ENCODE peak calls at places on chromosome 13, in seven cellular contexts. One of them, this sample, is unnamed.

GRCh38 chr13:33472446-33472845 is 186.9 kb upstream of the STARD13 start:
- DNase-seq in CD8-positive, alpha-beta memory T cell: no peak
- DNase-seq in body of pancreas: no peak
- DNase-seq in thoracic aorta: no peak
- DNase-seq in AG10803: no peak
- DNase-seq in adrenal gland: no peak
- DNase-seq in cardiac muscle cell: no peak
- DNase-seq in this sample: no peak

GRCh38 chr13:90068658-90069057 is 1278.8 kb upstream of the MIR17HG start:
- DNase-seq in thoracic aorta: no peak
- DNase-seq in body of pancreas: no peak
- DNase-seq in CD8-positive, alpha-beta memory T cell: no peak
- DNase-seq in adrenal gland: no peak
- DNase-seq in cardiac muscle cell: no peak
- DNase-seq in AG10803: no peak
- DNase-seq in this sample: no peak

GRCh38 chr13:109769921-109770320 is 16.5 kb downstream of the IRS2 start:
- DNase-seq in adrenal gland: no peak
- DNase-seq in thoracic aorta: no peak
- DNase-seq in body of pancreas: no peak
- DNase-seq in cardiac muscle cell: no peak
- DNase-seq in CD8-positive, alpha-beta memory T cell: no peak
- DNase-seq in AG10803: no peak
- DNase-seq in this sample: no peak

GRCh38 chr13:39266426-39266825 is 228.2 kb downstream of the NHLRC3 start:
- DNase-seq in CD8-positive, alpha-beta memory T cell: no peak
- DNase-seq in AG10803: no peak
- DNase-seq in cardiac muscle cell: no peak
- DNase-seq in adrenal gland: no peak
- DNase-seq in body of pancreas: no peak
- DNase-seq in thoracic aorta: no peak
- DNase-seq in this sample: no peak

GRCh38 chr13:89214115-89214514 is 1542.9 kb downstream of the SLITRK5 start:
- DNase-seq in adrenal gland: no peak
- DNase-seq in body of pancreas: no peak
- DNase-seq in thoracic aorta: no peak
- DNase-seq in AG10803: no peak
- DNase-seq in cardiac muscle cell: no peak
- DNase-seq in CD8-positive, alpha-beta memory T cell: no peak
- DNase-seq in this sample: no peak

GRCh38 chr13:31051999-31052398 is 109.7 kb downstream of the HSPH1 start:
- DNase-seq in body of pancreas: no peak
- DNase-seq in thoracic aorta: no peak
- DNase-seq in adrenal gland: no peak
- DNase-seq in cardiac muscle cell: no peak
- DNase-seq in AG10803: no peak
- DNase-seq in CD8-positive, alpha-beta memory T cell: no peak
- DNase-seq in this sample: no peak

GRCh38 chr13:87712012-87712411 is 40.8 kb downstream of the SLITRK5 start:
- DNase-seq in AG10803: no peak
- DNase-seq in adrenal gland: no peak
- DNase-seq in body of pancreas: no peak
- DNase-seq in CD8-positive, alpha-beta memory T cell: no peak
- DNase-seq in thoracic aorta: no peak
- DNase-seq in cardiac muscle cell: no peak
- DNase-seq in this sample: no peak

GRCh38 chr13:33206945-33207615 is 78.5 kb downstream of the STARD13 start:
- DNase-seq in body of pancreas: no peak
- DNase-seq in CD8-positive, alpha-beta memory T cell: no peak
- DNase-seq in adrenal gland: no peak
- DNase-seq in thoracic aorta: no peak
- DNase-seq in AG10803: no peak
- DNase-seq in cardiac muscle cell: no peak
- DNase-seq in this sample: no peak

GRCh38 chr13:94534171-94534570 is 54.7 kb upstream of the DCT start:
- DNase-seq in body of pancreas: no peak
- DNase-seq in thoracic aorta: no peak
- DNase-seq in cardiac muscle cell: no peak
- DNase-seq in AG10803: no peak
- DNase-seq in adrenal gland: no peak
- DNase-seq in CD8-positive, alpha-beta memory T cell: no peak
- DNase-seq in this sample: no peak

GRCh38 chr13:98436379-98436909 is 140.5 kb downstream of the STK24 start:
- DNase-seq in AG10803: no peak
- DNase-seq in thoracic aorta: no peak
- DNase-seq in body of pancreas: no peak
- DNase-seq in CD8-positive, alpha-beta memory T cell: no peak
- DNase-seq in cardiac muscle cell: no peak
- DNase-seq in adrenal gland: no peak
- DNase-seq in this sample: no peak

GRCh38 chr13:113620036-113620435 is 35.5 kb downstream of the TFDP1 start:
- DNase-seq in CD8-positive, alpha-beta memory T cell: no peak
- DNase-seq in adrenal gland: no peak
- DNase-seq in thoracic aorta: no peak
- DNase-seq in cardiac muscle cell: no peak
- DNase-seq in AG10803: no peak
- DNase-seq in body of pancreas: no peak
- DNase-seq in this sample: no peak

GRCh38 chr13:30196025-30196424 is 111.3 kb downstream of the KATNAL1 start:
- DNase-seq in thoracic aorta: no peak
- DNase-seq in body of pancreas: peak
- DNase-seq in adrenal gland: no peak
- DNase-seq in AG10803: no peak
- DNase-seq in cardiac muscle cell: peak
- DNase-seq in CD8-positive, alpha-beta memory T cell: no peak
- DNase-seq in this sample: no peak

GRCh38 chr13:98959775-98960325 is 18.0 kb downstream of the DOCK9 start:
- DNase-seq in adrenal gland: no peak
- DNase-seq in cardiac muscle cell: no peak
- DNase-seq in body of pancreas: no peak
- DNase-seq in CD8-positive, alpha-beta memory T cell: no peak
- DNase-seq in thoracic aorta: no peak
- DNase-seq in AG10803: no peak
- DNase-seq in this sample: no peak

GRCh38 chr13:29483211-29483610 is 112.3 kb downstream of the SLC7A1 start:
- DNase-seq in AG10803: no peak
- DNase-seq in CD8-positive, alpha-beta memory T cell: no peak
- DNase-seq in body of pancreas: peak
- DNase-seq in thoracic aorta: no peak
- DNase-seq in adrenal gland: no peak
- DNase-seq in cardiac muscle cell: no peak
- DNase-seq in this sample: no peak

GRCh38 chr13:40388617-40389016 is 277.8 kb downstream of the FOXO1 start:
- DNase-seq in adrenal gland: no peak
- DNase-seq in AG10803: peak
- DNase-seq in cardiac muscle cell: no peak
- DNase-seq in CD8-positive, alpha-beta memory T cell: peak
- DNase-seq in thoracic aorta: no peak
- DNase-seq in body of pancreas: no peak
- DNase-seq in this sample: no peak

GRCh38 chr13:100549316-100549715 is 39.3 kb downstream of the GGACT start:
- DNase-seq in adrenal gland: no peak
- DNase-seq in thoracic aorta: no peak
- DNase-seq in AG10803: no peak
- DNase-seq in cardiac muscle cell: no peak
- DNase-seq in body of pancreas: no peak
- DNase-seq in CD8-positive, alpha-beta memory T cell: no peak
- DNase-seq in this sample: no peak

GRCh38 chr13:67224148-67224846 is 5.8 kb downstream of the PCDH9 start:
- DNase-seq in cardiac muscle cell: peak
- DNase-seq in AG10803: peak
- DNase-seq in body of pancreas: peak
- DNase-seq in adrenal gland: peak
- DNase-seq in thoracic aorta: peak
- DNase-seq in CD8-positive, alpha-beta memory T cell: peak
- DNase-seq in this sample: peak

GRCh38 chr13:110811008-110811720 is 97.7 kb downstream of the ING1 start:
- DNase-seq in thoracic aorta: no peak
- DNase-seq in cardiac muscle cell: no peak
- DNase-seq in AG10803: no peak
- DNase-seq in CD8-positive, alpha-beta memory T cell: no peak
- DNase-seq in body of pancreas: no peak
- DNase-seq in adrenal gland: no peak
- DNase-seq in this sample: no peak

GRCh38 chr13:110811751-110812110 is 98.2 kb downstream of the ING1 start:
- DNase-seq in cardiac muscle cell: no peak
- DNase-seq in CD8-positive, alpha-beta memory T cell: no peak
- DNase-seq in body of pancreas: no peak
- DNase-seq in adrenal gland: no peak
- DNase-seq in thoracic aorta: no peak
- DNase-seq in AG10803: no peak
- DNase-seq in this sample: no peak

GRCh38 chr13:110812869-110813645 is 99.6 kb downstream of the ING1 start:
- DNase-seq in adrenal gland: no peak
- DNase-seq in body of pancreas: no peak
- DNase-seq in cardiac muscle cell: no peak
- DNase-seq in CD8-positive, alpha-beta memory T cell: no peak
- DNase-seq in thoracic aorta: no peak
- DNase-seq in AG10803: no peak
- DNase-seq in this sample: no peak

GRCh38 chr13:110813646-110814624 is 100.4 kb downstream of the ING1 start:
- DNase-seq in body of pancreas: no peak
- DNase-seq in CD8-positive, alpha-beta memory T cell: no peak
- DNase-seq in adrenal gland: no peak
- DNase-seq in cardiac muscle cell: no peak
- DNase-seq in thoracic aorta: no peak
- DNase-seq in AG10803: no peak
- DNase-seq in this sample: no peak

DNA sequence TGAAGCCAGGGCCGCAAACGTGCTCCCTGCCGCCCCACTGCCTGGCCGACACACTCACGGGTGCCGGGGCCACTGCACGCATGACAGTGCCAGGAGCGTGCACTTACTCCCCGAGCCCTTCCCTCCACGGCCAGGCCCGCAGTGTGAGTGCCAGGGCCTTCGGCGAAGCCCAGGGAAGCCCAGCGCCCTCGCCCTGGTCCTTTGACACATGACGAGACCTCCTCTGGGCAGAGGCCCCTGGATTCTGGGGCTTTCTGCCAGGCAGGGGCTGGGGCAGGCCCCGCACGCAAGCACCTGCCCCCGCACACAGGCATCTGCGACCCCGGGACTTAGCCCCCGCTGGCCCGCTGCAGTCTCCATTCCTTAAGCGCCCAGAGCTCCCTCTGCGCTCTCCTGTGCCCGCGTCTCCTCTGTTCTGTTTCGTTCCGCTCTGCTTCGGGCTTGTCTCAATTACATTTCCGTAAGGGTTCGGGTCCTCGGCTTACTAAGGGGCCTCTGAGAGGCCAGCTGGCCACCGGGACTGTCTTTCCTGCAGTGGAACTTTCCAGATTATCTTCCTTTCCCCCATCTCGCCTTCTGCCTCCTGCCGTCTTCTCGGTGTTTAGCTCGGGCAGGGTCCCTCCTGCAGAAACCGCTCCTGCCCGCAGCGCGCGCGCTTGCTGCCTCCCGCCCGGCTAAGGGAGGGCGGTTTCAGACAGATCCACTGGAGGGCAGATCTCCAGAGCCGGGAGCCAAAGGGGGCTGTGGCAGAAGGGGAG is 98.8 kb downstream of the ING1 start:
- DNase-seq in CD8-positive, alpha-beta memory T cell: no peak
- DNase-seq in cardiac muscle cell: no peak
- DNase-seq in body of pancreas: no peak
- DNase-seq in thoracic aorta: no peak
- DNase-seq in AG10803: peak
- DNase-seq in adrenal gland: no peak
- DNase-seq in this sample: no peak
- H3K4me3 ChIP-seq in CD8-positive, alpha-beta memory T cell: no peak
- H3K4me3 ChIP-seq in cardiac muscle cell: no peak
- H3K4me3 ChIP-seq in body of pancreas: no peak
- H3K4me3 ChIP-seq in thoracic aorta: peak
- H3K4me3 ChIP-seq in AG10803: peak
- H3K4me3 ChIP-seq in adrenal gland: no peak
- H3K4me3 ChIP-seq in this sample: peak

GRCh38 chr13:44730099-44730498 is 154.0 kb upstream of the TSC22D1 start:
- DNase-seq in thoracic aorta: no peak
- DNase-seq in adrenal gland: no peak
- DNase-seq in CD8-positive, alpha-beta memory T cell: no peak
- DNase-seq in body of pancreas: no peak
- DNase-seq in AG10803: no peak
- DNase-seq in cardiac muscle cell: no peak
- DNase-seq in this sample: no peak
- H3K4me3 ChIP-seq in thoracic aorta: no peak
- H3K4me3 ChIP-seq in adrenal gland: no peak
- H3K4me3 ChIP-seq in CD8-positive, alpha-beta memory T cell: no peak
- H3K4me3 ChIP-seq in body of pancreas: no peak
- H3K4me3 ChIP-seq in AG10803: no peak
- H3K4me3 ChIP-seq in cardiac muscle cell: no peak
- H3K4me3 ChIP-seq in this sample: no peak

DNA sequence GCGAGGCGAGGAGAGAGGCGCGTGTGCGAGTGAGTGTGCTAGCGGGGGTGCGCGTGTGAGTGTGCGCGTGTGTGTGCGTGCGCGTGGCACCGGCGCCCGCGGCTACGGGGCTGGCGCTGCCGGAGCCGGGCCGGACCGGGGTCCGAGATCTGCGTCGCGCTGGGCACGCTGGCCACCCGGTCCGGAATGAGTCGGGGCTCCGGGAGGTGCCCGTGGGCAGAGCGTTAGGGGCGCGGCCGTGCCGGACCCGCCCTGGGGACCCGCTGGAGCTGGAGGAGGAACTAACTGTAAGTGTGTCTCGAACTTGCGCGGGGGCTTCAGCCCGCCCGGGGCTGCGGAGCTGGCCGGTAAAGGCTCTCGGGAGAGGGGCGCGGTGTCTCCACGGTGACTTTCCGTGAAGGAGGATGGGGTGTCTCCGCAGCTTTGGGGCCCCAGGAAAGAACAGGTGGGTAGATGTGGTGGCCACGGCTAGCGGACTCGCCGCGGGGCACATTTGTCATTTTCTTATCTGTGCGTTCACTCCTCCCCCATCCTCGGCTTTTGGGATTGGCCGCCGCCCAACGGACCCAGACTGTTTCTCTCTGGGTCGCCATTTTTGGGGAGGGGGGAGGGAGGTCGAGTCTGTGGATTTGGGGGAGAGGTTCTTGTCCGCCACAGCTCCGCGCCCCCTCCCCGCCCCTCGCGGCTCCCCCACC is 10.1 kb upstream of the SOX1 start:
- DNase-seq in thoracic aorta: no peak
- DNase-seq in cardiac muscle cell: no peak
- DNase-seq in CD8-positive, alpha-beta memory T cell: no peak
- DNase-seq in adrenal gland: no peak
- DNase-seq in AG10803: no peak
- DNase-seq in body of pancreas: no peak
- DNase-seq in this sample: no peak
- H3K4me3 ChIP-seq in thoracic aorta: no peak
- H3K4me3 ChIP-seq in cardiac muscle cell: no peak
- H3K4me3 ChIP-seq in CD8-positive, alpha-beta memory T cell: no peak
- H3K4me3 ChIP-seq in adrenal gland: no peak
- H3K4me3 ChIP-seq in AG10803: no peak
- H3K4me3 ChIP-seq in body of pancreas: no peak
- H3K4me3 ChIP-seq in this sample: no peak

GRCh38 chr13:103883698-103884097 is 817.5 kb upstream of the SLC10A2 start:
- DNase-seq in cardiac muscle cell: peak
- DNase-seq in adrenal gland: no peak
- DNase-seq in CD8-positive, alpha-beta memory T cell: no peak
- DNase-seq in AG10803: no peak
- DNase-seq in body of pancreas: no peak
- DNase-seq in thoracic aorta: no peak
- DNase-seq in this sample: no peak
- H3K4me3 ChIP-seq in cardiac muscle cell: no peak
- H3K4me3 ChIP-seq in adrenal gland: no peak
- H3K4me3 ChIP-seq in CD8-positive, alpha-beta memory T cell: no peak
- H3K4me3 ChIP-seq in AG10803: no peak
- H3K4me3 ChIP-seq in body of pancreas: no peak
- H3K4me3 ChIP-seq in thoracic aorta: no peak
- H3K4me3 ChIP-seq in this sample: no peak